ENCODE peak calls at places on chromosome 22, in six cellular contexts. One of them, this sample, is unnamed.

GRCh38 chr22:30667092-30667485 is 586 bp downstream of the DUSP18 start:
- DNase-seq in IMR-90: no peak
- DNase-seq in heart right ventricle: no peak
- DNase-seq in stimulated activated CD4-positive, alpha-beta T cell treated with anti-CD3 and anti-CD28 coated beads, Interleukin-1b, Interleukin-23, amount 100 ng/mL, for 4 hours: no peak
- DNase-seq in activated naive CD4-positive, alpha-beta T cell treated with anti-CD3 and anti-CD28 coated beads, Interleukin-2, amount 10 ng/mL, durations not matched to agents 7 days and 5 days: no peak
- DNase-seq in stomach: no peak
- DNase-seq in this sample: no peak

GRCh38 chr22:36816338-36816634 is 549 bp downstream of the PVALB start:
- DNase-seq in activated naive CD4-positive, alpha-beta T cell treated with anti-CD3 and anti-CD28 coated beads, Interleukin-2, amount 10 ng/mL, durations not matched to agents 7 days and 5 days: no peak
- DNase-seq in heart right ventricle: no peak
- DNase-seq in stimulated activated CD4-positive, alpha-beta T cell treated with anti-CD3 and anti-CD28 coated beads, Interleukin-1b, Interleukin-23, amount 100 ng/mL, for 4 hours: no peak
- DNase-seq in IMR-90: no peak
- DNase-seq in stomach: no peak
- DNase-seq in this sample: no peak

GRCh38 chr22:36816635-36817428 is at the start of gene PVALB:
- DNase-seq in stimulated activated CD4-positive, alpha-beta T cell treated with anti-CD3 and anti-CD28 coated beads, Interleukin-1b, Interleukin-23, amount 100 ng/mL, for 4 hours: no peak
- DNase-seq in stomach: no peak
- DNase-seq in activated naive CD4-positive, alpha-beta T cell treated with anti-CD3 and anti-CD28 coated beads, Interleukin-2, amount 10 ng/mL, durations not matched to agents 7 days and 5 days: no peak
- DNase-seq in IMR-90: peak
- DNase-seq in heart right ventricle: no peak
- DNase-seq in this sample: no peak

GRCh38 chr22:32926600-32926999 is 125.1 kb downstream of the TIMP3 start:
- DNase-seq in activated naive CD4-positive, alpha-beta T cell treated with anti-CD3 and anti-CD28 coated beads, Interleukin-2, amount 10 ng/mL, durations not matched to agents 7 days and 5 days: peak
- DNase-seq in stimulated activated CD4-positive, alpha-beta T cell treated with anti-CD3 and anti-CD28 coated beads, Interleukin-1b, Interleukin-23, amount 100 ng/mL, for 4 hours: no peak
- DNase-seq in heart right ventricle: no peak
- DNase-seq in stomach: no peak
- DNase-seq in IMR-90: peak
- DNase-seq in this sample: no peak

GRCh38 chr22:22770280-22770871 is 117.2 kb upstream of the IGLL5 start:
- DNase-seq in heart right ventricle: peak
- DNase-seq in stimulated activated CD4-positive, alpha-beta T cell treated with anti-CD3 and anti-CD28 coated beads, Interleukin-1b, Interleukin-23, amount 100 ng/mL, for 4 hours: peak
- DNase-seq in activated naive CD4-positive, alpha-beta T cell treated with anti-CD3 and anti-CD28 coated beads, Interleukin-2, amount 10 ng/mL, durations not matched to agents 7 days and 5 days: peak
- DNase-seq in stomach: peak
- DNase-seq in IMR-90: no peak
- DNase-seq in this sample: no peak

GRCh38 chr22:47929646-47930185 is 1167.3 kb downstream of the TBC1D22A start:
- DNase-seq in stimulated activated CD4-positive, alpha-beta T cell treated with anti-CD3 and anti-CD28 coated beads, Interleukin-1b, Interleukin-23, amount 100 ng/mL, for 4 hours: no peak
- DNase-seq in heart right ventricle: no peak
- DNase-seq in activated naive CD4-positive, alpha-beta T cell treated with anti-CD3 and anti-CD28 coated beads, Interleukin-2, amount 10 ng/mL, durations not matched to agents 7 days and 5 days: no peak
- DNase-seq in stomach: no peak
- DNase-seq in IMR-90: no peak
- DNase-seq in this sample: no peak

GRCh38 chr22:45090364-45090960 is 73.3 kb upstream of the NUP50 start:
- DNase-seq in heart right ventricle: no peak
- DNase-seq in IMR-90: peak
- DNase-seq in stimulated activated CD4-positive, alpha-beta T cell treated with anti-CD3 and anti-CD28 coated beads, Interleukin-1b, Interleukin-23, amount 100 ng/mL, for 4 hours: no peak
- DNase-seq in stomach: peak
- DNase-seq in activated naive CD4-positive, alpha-beta T cell treated with anti-CD3 and anti-CD28 coated beads, Interleukin-2, amount 10 ng/mL, durations not matched to agents 7 days and 5 days: no peak
- DNase-seq in this sample: no peak

GRCh38 chr22:45638834-45639746 is 32.5 kb upstream of the ATXN10 start:
- DNase-seq in activated naive CD4-positive, alpha-beta T cell treated with anti-CD3 and anti-CD28 coated beads, Interleukin-2, amount 10 ng/mL, durations not matched to agents 7 days and 5 days: no peak
- DNase-seq in stimulated activated CD4-positive, alpha-beta T cell treated with anti-CD3 and anti-CD28 coated beads, Interleukin-1b, Interleukin-23, amount 100 ng/mL, for 4 hours: no peak
- DNase-seq in stomach: peak
- DNase-seq in heart right ventricle: no peak
- DNase-seq in IMR-90: no peak
- DNase-seq in this sample: no peak

GRCh38 chr22:39933741-39934140 is 26.5 kb upstream of the TMA7B start:
- DNase-seq in stomach: no peak
- DNase-seq in IMR-90: no peak
- DNase-seq in stimulated activated CD4-positive, alpha-beta T cell treated with anti-CD3 and anti-CD28 coated beads, Interleukin-1b, Interleukin-23, amount 100 ng/mL, for 4 hours: no peak
- DNase-seq in activated naive CD4-positive, alpha-beta T cell treated with anti-CD3 and anti-CD28 coated beads, Interleukin-2, amount 10 ng/mL, durations not matched to agents 7 days and 5 days: no peak
- DNase-seq in heart right ventricle: no peak
- DNase-seq in this sample: no peak

GRCh38 chr22:38138961-38139360 is 28.5 kb upstream of the BAIAP2L2 start:
- DNase-seq in activated naive CD4-positive, alpha-beta T cell treated with anti-CD3 and anti-CD28 coated beads, Interleukin-2, amount 10 ng/mL, durations not matched to agents 7 days and 5 days: peak
- DNase-seq in IMR-90: no peak
- DNase-seq in stimulated activated CD4-positive, alpha-beta T cell treated with anti-CD3 and anti-CD28 coated beads, Interleukin-1b, Interleukin-23, amount 100 ng/mL, for 4 hours: no peak
- DNase-seq in stomach: no peak
- DNase-seq in heart right ventricle: no peak
- DNase-seq in this sample: no peak

GRCh38 chr22:17851754-17852153 is 77.5 kb upstream of the BID start:
- DNase-seq in stomach: no peak
- DNase-seq in activated naive CD4-positive, alpha-beta T cell treated with anti-CD3 and anti-CD28 coated beads, Interleukin-2, amount 10 ng/mL, durations not matched to agents 7 days and 5 days: no peak
- DNase-seq in stimulated activated CD4-positive, alpha-beta T cell treated with anti-CD3 and anti-CD28 coated beads, Interleukin-1b, Interleukin-23, amount 100 ng/mL, for 4 hours: no peak
- DNase-seq in IMR-90: no peak
- DNase-seq in heart right ventricle: peak
- DNase-seq in this sample: peak

GRCh38 chr22:49166746-49167145 is 660.9 kb downstream of the BRD1 start:
- DNase-seq in stomach: no peak
- DNase-seq in stimulated activated CD4-positive, alpha-beta T cell treated with anti-CD3 and anti-CD28 coated beads, Interleukin-1b, Interleukin-23, amount 100 ng/mL, for 4 hours: no peak
- DNase-seq in IMR-90: no peak
- DNase-seq in activated naive CD4-positive, alpha-beta T cell treated with anti-CD3 and anti-CD28 coated beads, Interleukin-2, amount 10 ng/mL, durations not matched to agents 7 days and 5 days: no peak
- DNase-seq in heart right ventricle: no peak
- DNase-seq in this sample: no peak

GRCh38 chr22:32712644-32713355 is 88.7 kb upstream of the TIMP3 start:
- DNase-seq in stimulated activated CD4-positive, alpha-beta T cell treated with anti-CD3 and anti-CD28 coated beads, Interleukin-1b, Interleukin-23, amount 100 ng/mL, for 4 hours: no peak
- DNase-seq in stomach: no peak
- DNase-seq in IMR-90: no peak
- DNase-seq in heart right ventricle: no peak
- DNase-seq in activated naive CD4-positive, alpha-beta T cell treated with anti-CD3 and anti-CD28 coated beads, Interleukin-2, amount 10 ng/mL, durations not matched to agents 7 days and 5 days: no peak
- DNase-seq in this sample: no peak

GRCh38 chr22:48717883-48718817 is 1109.5 kb downstream of the BRD1 start:
- DNase-seq in stimulated activated CD4-positive, alpha-beta T cell treated with anti-CD3 and anti-CD28 coated beads, Interleukin-1b, Interleukin-23, amount 100 ng/mL, for 4 hours: no peak
- DNase-seq in IMR-90: no peak
- DNase-seq in stomach: no peak
- DNase-seq in heart right ventricle: no peak
- DNase-seq in activated naive CD4-positive, alpha-beta T cell treated with anti-CD3 and anti-CD28 coated beads, Interleukin-2, amount 10 ng/mL, durations not matched to agents 7 days and 5 days: peak
- DNase-seq in this sample: no peak

GRCh38 chr22:23217171-23218052 is 37.1 kb downstream of the BCR start:
- DNase-seq in IMR-90: no peak
- DNase-seq in heart right ventricle: peak
- DNase-seq in stomach: no peak
- DNase-seq in stimulated activated CD4-positive, alpha-beta T cell treated with anti-CD3 and anti-CD28 coated beads, Interleukin-1b, Interleukin-23, amount 100 ng/mL, for 4 hours: no peak
- DNase-seq in activated naive CD4-positive, alpha-beta T cell treated with anti-CD3 and anti-CD28 coated beads, Interleukin-2, amount 10 ng/mL, durations not matched to agents 7 days and 5 days: no peak
- DNase-seq in this sample: no peak

GRCh38 chr22:48265000-48265625 is 1502.7 kb downstream of the TBC1D22A start:
- DNase-seq in activated naive CD4-positive, alpha-beta T cell treated with anti-CD3 and anti-CD28 coated beads, Interleukin-2, amount 10 ng/mL, durations not matched to agents 7 days and 5 days: no peak
- DNase-seq in stimulated activated CD4-positive, alpha-beta T cell treated with anti-CD3 and anti-CD28 coated beads, Interleukin-1b, Interleukin-23, amount 100 ng/mL, for 4 hours: no peak
- DNase-seq in IMR-90: no peak
- DNase-seq in heart right ventricle: no peak
- DNase-seq in stomach: no peak
- DNase-seq in this sample: no peak

GRCh38 chr22:38218661-38219331 is 17.0 kb downstream of the MAFF start:
- DNase-seq in IMR-90: peak
- DNase-seq in stomach: peak
- DNase-seq in stimulated activated CD4-positive, alpha-beta T cell treated with anti-CD3 and anti-CD28 coated beads, Interleukin-1b, Interleukin-23, amount 100 ng/mL, for 4 hours: peak
- DNase-seq in heart right ventricle: peak
- DNase-seq in activated naive CD4-positive, alpha-beta T cell treated with anti-CD3 and anti-CD28 coated beads, Interleukin-2, amount 10 ng/mL, durations not matched to agents 7 days and 5 days: no peak
- DNase-seq in this sample: peak

GRCh38 chr22:37906364-37907008 is 389 bp downstream of the MICALL1 start:
- DNase-seq in stimulated activated CD4-positive, alpha-beta T cell treated with anti-CD3 and anti-CD28 coated beads, Interleukin-1b, Interleukin-23, amount 100 ng/mL, for 4 hours: peak
- DNase-seq in IMR-90: no peak
- DNase-seq in heart right ventricle: peak
- DNase-seq in activated naive CD4-positive, alpha-beta T cell treated with anti-CD3 and anti-CD28 coated beads, Interleukin-2, amount 10 ng/mL, durations not matched to agents 7 days and 5 days: peak
- DNase-seq in stomach: no peak
- DNase-seq in this sample: no peak

GRCh38 chr22:23219787-23220484 is 39.6 kb downstream of the BCR start:
- DNase-seq in heart right ventricle: no peak
- DNase-seq in stimulated activated CD4-positive, alpha-beta T cell treated with anti-CD3 and anti-CD28 coated beads, Interleukin-1b, Interleukin-23, amount 100 ng/mL, for 4 hours: no peak
- DNase-seq in activated naive CD4-positive, alpha-beta T cell treated with anti-CD3 and anti-CD28 coated beads, Interleukin-2, amount 10 ng/mL, durations not matched to agents 7 days and 5 days: peak
- DNase-seq in IMR-90: peak
- DNase-seq in stomach: peak
- DNase-seq in this sample: no peak

GRCh38 chr22:20080776-20081654 is 974 bp downstream of the DGCR8 start:
- DNase-seq in activated naive CD4-positive, alpha-beta T cell treated with anti-CD3 and anti-CD28 coated beads, Interleukin-2, amount 10 ng/mL, durations not matched to agents 7 days and 5 days: peak
- DNase-seq in stimulated activated CD4-positive, alpha-beta T cell treated with anti-CD3 and anti-CD28 coated beads, Interleukin-1b, Interleukin-23, amount 100 ng/mL, for 4 hours: no peak
- DNase-seq in IMR-90: peak
- DNase-seq in heart right ventricle: no peak
- DNase-seq in stomach: no peak
- DNase-seq in this sample: no peak

This sample was measured in skeletal muscle cell.